ENCODE peak calls at places on chromosome 20, in seven cellular contexts. K is IMR-90, G is mesendoderm, H is H1, P is trophoblast cell, N is neuronal stem cell, U is mesenchymal stem cell. C is an unnamed sample.

GRCh38 chr20:37673429-37673828 is 20.4 kb upstream of the CTNNBL1 start:
- DNase-seq in K (no peak), G (peak), U (no peak), N (no peak), P (no peak), H (no peak), C (no peak)

GRCh38 chr20:42963796-42964195 is 225.9 kb downstream of the PTPRT start:
- DNase-seq in K (no peak), H (no peak), G (peak), P (no peak), N (no peak), U (no peak), C (no peak)

GRCh38 chr20:45489083-45489531 is 19.6 kb downstream of the WFDC2 start:
- DNase-seq in H (no peak), P (no peak), K (no peak), G (peak), N (no peak), U (no peak), C (no peak)

GRCh38 chr20:44643596-44644383 is 7.7 kb downstream of the ADA start:
- DNase-seq in N (no peak), G (peak), U (peak), P (peak), H (peak), K (peak), C (peak)

GRCh38 chr20:6381887-6382286 is 259.1 kb upstream of the FERMT1 start:
- DNase-seq in H (no peak), U (peak), K (peak), G (peak), P (no peak), N (peak), C (no peak)

GRCh38 chr20:57884956-57885355 is 175.1 kb upstream of the PMEPA1 start:
- DNase-seq in K (no peak), G (no peak), N (no peak), H (no peak), U (no peak), P (no peak), C (no peak)

GRCh38 chr20:32067234-32067821 is 15.3 kb downstream of the HCK start:
- DNase-seq in K (peak), U (peak), H (no peak), N (no peak), P (peak), G (no peak), C (no peak)

GRCh38 chr20:37986873-37987601 is 46.2 kb downstream of the TTI1 start:
- DNase-seq in G (peak), H (no peak), K (peak), P (no peak), N (peak), U (no peak), C (no peak)

GRCh38 chr20:23386304-23387117 is 24.5 kb downstream of the GZF1 start:
- DNase-seq in H (no peak), K (no peak), U (no peak), P (no peak), N (no peak), G (no peak), C (no peak)

GRCh38 chr20:24492031-24492607 is 22.7 kb downstream of the SYNDIG1 start:
- DNase-seq in H (peak), U (no peak), P (no peak), G (peak), N (no peak), K (no peak), C (peak)

GRCh38 chr20:64176548-64177419 is 12.5 kb downstream of the MYT1 start:
- DNase-seq in N (no peak), U (no peak), K (no peak), G (no peak), P (no peak), H (no peak), C (no peak)

GRCh38 chr20:51542033-51542893 is at the start of gene NFATC2:
- DNase-seq in N (no peak), G (peak), H (peak), P (no peak), K (no peak), U (no peak), C (peak)

GRCh38 chr20:22920898-22921297 is 114.2 kb upstream of the SSTR4 start:
- DNase-seq in P (peak), N (no peak), G (no peak), K (no peak), U (peak), H (no peak), C (no peak)

GRCh38 chr20:57996936-57997629 is 231.4 kb downstream of the ANKRD60 start:
- DNase-seq in P (no peak), H (no peak), U (no peak), K (no peak), G (no peak), N (no peak), C (no peak)

GRCh38 chr20:21357851-21358250 is 39.5 kb downstream of the NKX2-4 start:
- DNase-seq in U (no peak), K (peak), G (peak), N (no peak), P (no peak), H (no peak), C (no peak)
- H4K8ac ChIP-seq in U (no peak), K (no peak), G (no peak), N (no peak), P (no peak), H (no peak), C (no peak)

DNA sequence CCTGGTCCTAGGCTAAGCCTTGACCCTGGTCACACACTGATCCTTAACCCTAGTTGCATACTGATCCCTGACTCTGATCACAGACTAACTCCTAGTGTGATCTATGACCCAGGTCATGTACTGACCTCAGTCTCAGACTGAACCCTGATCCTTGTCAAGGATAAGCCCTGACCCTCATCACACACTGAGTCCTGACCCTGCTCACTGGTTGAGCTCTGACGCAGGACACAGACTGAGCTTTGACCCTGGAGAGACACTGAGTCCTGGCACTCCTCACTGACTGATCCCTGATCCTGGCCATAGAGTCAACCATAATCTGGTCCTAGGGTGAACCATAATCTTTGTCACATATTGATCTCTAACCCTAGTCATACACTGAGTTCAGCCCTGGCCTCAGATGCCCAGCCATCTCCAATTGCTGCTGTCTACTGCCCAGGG is 37.9 kb downstream of the KCNB1 start:
- DNase-seq in H (no peak), G (no peak), K (no peak), U (no peak), N (no peak), P (no peak), C (no peak)
- H4K8ac ChIP-seq in H (no peak), G (no peak), K (no peak), U (no peak), N (no peak), P (no peak), C (no peak)

GRCh38 chr20:13878600-13878999 is 93.8 kb downstream of the NDUFAF5 start:
- DNase-seq in P (no peak), H (no peak), G (no peak), K (no peak), N (no peak), U (no peak), C (no peak)

GRCh38 chr20:13875265-13875811 is 90.5 kb downstream of the NDUFAF5 start:
- DNase-seq in H (no peak), N (no peak), K (no peak), U (no peak), G (no peak), P (no peak), C (no peak)

GRCh38 chr20:13874269-13875158 is 89.7 kb downstream of the NDUFAF5 start:
- DNase-seq in P (no peak), H (no peak), N (no peak), U (no peak), G (peak), K (no peak), C (no peak)

GRCh38 chr20:13873814-13874213 is 89.0 kb downstream of the NDUFAF5 start:
- DNase-seq in P (no peak), U (no peak), N (no peak), H (peak), K (no peak), G (no peak), C (peak)

DNA sequence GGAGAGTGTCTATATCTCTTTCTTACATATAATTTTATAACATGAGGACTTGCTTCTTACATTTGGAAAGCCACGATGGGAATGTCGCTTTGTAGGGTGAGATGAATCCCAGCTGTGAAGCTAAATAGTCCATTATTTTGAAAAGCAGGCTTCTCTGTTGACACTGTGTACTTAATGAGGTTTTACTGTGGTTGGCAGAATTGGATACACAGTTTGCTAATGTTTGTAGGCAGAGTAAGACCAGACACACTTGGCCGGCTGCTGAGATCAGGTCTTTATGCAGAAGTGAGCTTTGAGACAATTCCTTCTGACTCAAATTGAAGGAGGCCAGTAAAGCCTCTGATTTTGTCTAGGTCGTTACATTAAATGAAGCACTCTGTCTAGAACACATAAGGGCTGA is 93.0 kb downstream of the NDUFAF5 start:
- DNase-seq in H (no peak), K (no peak), P (no peak), U (no peak), N (no peak), G (no peak), C (no peak)
- H4K8ac ChIP-seq in H (no peak), K (no peak), P (no peak), U (no peak), N (no peak), G (no peak), C (no peak)

DNA sequence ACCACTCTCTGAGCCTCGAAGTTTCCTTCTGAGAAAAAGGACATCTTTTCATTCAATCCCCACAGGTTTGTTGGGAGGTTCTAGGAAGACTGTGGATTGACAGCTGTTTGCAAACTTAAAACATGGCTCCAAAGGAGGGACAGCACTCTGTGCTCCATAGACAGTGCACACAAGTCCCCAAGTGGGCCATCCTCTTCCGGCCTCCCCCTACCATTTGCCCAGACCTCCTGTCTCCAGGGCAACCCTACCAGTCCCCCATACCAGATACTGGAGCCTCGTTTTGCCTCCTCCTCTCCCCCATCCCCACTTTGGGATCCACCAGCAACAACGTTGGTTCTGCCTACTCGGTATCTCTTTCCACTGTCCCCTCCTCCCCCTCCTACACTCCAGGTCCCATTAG is 8.5 kb upstream of the DLGAP4 start:
- DNase-seq in G (no peak), U (no peak), K (no peak), H (no peak), P (no peak), N (no peak), C (no peak)
- H4K8ac ChIP-seq in G (no peak), U (no peak), K (no peak), H (no peak), P (no peak), N (no peak), C (no peak)

DNA sequence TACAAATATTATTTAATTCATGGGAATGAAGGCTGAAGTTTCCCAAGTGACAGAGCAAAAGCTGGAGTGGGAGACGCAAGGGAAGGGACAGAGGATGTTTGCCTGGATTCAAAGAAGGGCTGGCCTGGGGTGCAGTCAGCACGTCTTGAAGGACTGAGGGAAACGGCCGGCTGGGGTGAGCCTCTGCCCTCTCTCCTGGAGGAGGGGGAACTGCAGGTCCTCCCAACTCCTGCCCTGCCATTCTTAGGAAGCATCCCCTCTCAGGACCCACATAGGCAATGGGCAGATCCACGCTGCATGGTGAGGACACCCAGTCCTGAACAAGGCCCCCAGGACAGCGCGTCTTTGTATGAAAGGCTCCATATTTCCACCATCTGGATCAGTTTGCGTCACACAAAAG is 320.3 kb downstream of the CDH4 start:
- DNase-seq in K (no peak), H (no peak), U (no peak), N (no peak), P (no peak), G (no peak), C (no peak)
- H4K8ac ChIP-seq in K (no peak), H (no peak), U (no peak), N (no peak), P (no peak), G (no peak), C (no peak)

DNA sequence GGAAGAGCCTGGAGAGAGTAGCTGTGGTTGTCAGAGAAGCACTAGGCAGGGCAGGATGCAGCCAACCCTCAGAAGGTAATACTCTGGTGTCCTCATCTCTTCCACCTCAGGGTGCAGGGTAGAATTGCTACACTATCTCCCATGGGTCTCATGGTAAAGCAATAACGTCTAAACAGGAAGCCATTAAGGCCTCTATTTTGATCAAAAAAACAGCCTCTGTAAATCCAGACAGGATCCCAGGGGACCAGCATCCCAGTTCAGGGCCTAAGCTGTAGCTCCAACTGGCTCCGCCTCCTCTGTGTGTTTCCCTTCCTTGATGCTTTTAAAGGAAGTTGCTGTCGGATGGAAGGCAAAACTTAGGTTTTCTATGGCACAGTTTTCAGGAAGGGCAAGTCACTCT is 222.0 kb downstream of the MAFB start:
- DNase-seq in H (no peak), P (no peak), K (no peak), G (no peak), N (no peak), U (no peak), C (no peak)
- H4K8ac ChIP-seq in H (no peak), P (no peak), K (no peak), G (no peak), N (no peak), U (no peak), C (no peak)